ENCODE peak calls at places on chromosome 1, in five cellular contexts. One of them, this sample, is unnamed. For H3K4me1, the result is how much of the 10 kb centered on the place peaks cover.

GRCh38 chr1:192904438-192904895 is 95.6 kb downstream of the RGS2 start:
- DNase-seq in tibial nerve: no peak
- DNase-seq in body of pancreas: peak
- DNase-seq in Karpas-422: no peak
- DNase-seq in IMR-90: peak
- DNase-seq in this sample: no peak

GRCh38 chr1:48006318-48006717 is 9.1 kb upstream of the TRABD2B start:
- DNase-seq in body of pancreas: no peak
- DNase-seq in tibial nerve: no peak
- DNase-seq in IMR-90: no peak
- DNase-seq in Karpas-422: no peak
- DNase-seq in this sample: no peak

GRCh38 chr1:26887125-26887524 is 3.0 kb downstream of the GPN2 start:
- DNase-seq in body of pancreas: peak
- DNase-seq in IMR-90: peak
- DNase-seq in tibial nerve: no peak
- DNase-seq in Karpas-422: peak
- DNase-seq in this sample: no peak

GRCh38 chr1:246454655-246455054 is 52.4 kb downstream of the SMYD3 start:
- DNase-seq in Karpas-422: peak
- DNase-seq in tibial nerve: no peak
- DNase-seq in body of pancreas: no peak
- DNase-seq in IMR-90: no peak
- DNase-seq in this sample: no peak

GRCh38 chr1:91732291-91732953 is 153.5 kb downstream of the TGFBR3 start:
- DNase-seq in body of pancreas: no peak
- DNase-seq in tibial nerve: no peak
- DNase-seq in Karpas-422: no peak
- DNase-seq in IMR-90: peak
- DNase-seq in this sample: no peak

GRCh38 chr1:60130703-60131102 is 57.1 kb upstream of the C1orf87 start:
- DNase-seq in tibial nerve: no peak
- DNase-seq in body of pancreas: no peak
- DNase-seq in IMR-90: no peak
- DNase-seq in Karpas-422: no peak
- DNase-seq in this sample: no peak

GRCh38 chr1:160553778-160554177 is 25.5 kb downstream of the CD84 start:
- DNase-seq in tibial nerve: no peak
- DNase-seq in IMR-90: no peak
- DNase-seq in Karpas-422: no peak
- DNase-seq in body of pancreas: no peak
- DNase-seq in this sample: no peak

GRCh38 chr1:212791261-212791675 is 309 bp downstream of the NSL1 start:
- DNase-seq in IMR-90: peak
- DNase-seq in body of pancreas: no peak
- DNase-seq in tibial nerve: no peak
- DNase-seq in Karpas-422: no peak
- DNase-seq in this sample: peak

GRCh38 chr1:112508242-112509004 is at the start of gene WNT2B:
- DNase-seq in body of pancreas: no peak
- DNase-seq in IMR-90: no peak
- DNase-seq in Karpas-422: no peak
- DNase-seq in tibial nerve: no peak
- DNase-seq in this sample: no peak

GRCh38 chr1:208516780-208517179 is 272.6 kb upstream of the PLXNA2 start:
- DNase-seq in body of pancreas: no peak
- DNase-seq in tibial nerve: no peak
- DNase-seq in Karpas-422: no peak
- DNase-seq in IMR-90: no peak
- DNase-seq in this sample: no peak

GRCh38 chr1:247407978-247408560 is 7.9 kb upstream of the NLRP3 start:
- DNase-seq in body of pancreas: no peak
- DNase-seq in IMR-90: no peak
- DNase-seq in tibial nerve: no peak
- DNase-seq in Karpas-422: no peak
- DNase-seq in this sample: no peak

GRCh38 chr1:67711850-67712202 is 26.8 kb downstream of the GADD45A start:
- DNase-seq in body of pancreas: no peak
- DNase-seq in IMR-90: no peak
- DNase-seq in Karpas-422: no peak
- DNase-seq in tibial nerve: no peak
- DNase-seq in this sample: no peak

GRCh38 chr1:207814469-207814868 is 62.6 kb downstream of the CD46 start:
- DNase-seq in IMR-90: no peak
- DNase-seq in tibial nerve: no peak
- DNase-seq in body of pancreas: no peak
- DNase-seq in Karpas-422: no peak
- DNase-seq in this sample: no peak

GRCh38 chr1:51686450-51686849 is 69.6 kb downstream of the OSBPL9 start:
- DNase-seq in IMR-90: peak
- DNase-seq in body of pancreas: no peak
- DNase-seq in tibial nerve: no peak
- DNase-seq in Karpas-422: peak
- DNase-seq in this sample: no peak

GRCh38 chr1:180206581-180206980 is 23.5 kb upstream of the LHX4 start:
- DNase-seq in Karpas-422: no peak
- DNase-seq in tibial nerve: no peak
- DNase-seq in IMR-90: no peak
- DNase-seq in body of pancreas: no peak
- DNase-seq in this sample: peak

GRCh38 chr1:204647114-204647804 is 38.3 kb downstream of the LRRN2 start:
- DNase-seq in body of pancreas: peak
- DNase-seq in Karpas-422: no peak
- DNase-seq in IMR-90: peak
- DNase-seq in tibial nerve: no peak
- DNase-seq in this sample: no peak

GRCh38 chr1:80994934-80995333 is 805.8 kb upstream of the ADGRL2 start:
- DNase-seq in body of pancreas: no peak
- DNase-seq in IMR-90: peak
- DNase-seq in tibial nerve: no peak
- DNase-seq in Karpas-422: no peak
- DNase-seq in this sample: no peak

GRCh38 chr1:228377664-228378452 is 28.8 kb downstream of the TRIM11 start:
- DNase-seq in Karpas-422: no peak
- DNase-seq in tibial nerve: no peak
- DNase-seq in body of pancreas: peak
- DNase-seq in IMR-90: no peak
- DNase-seq in this sample: peak

GRCh38 chr1:201506573-201507567 is at the start of gene CSRP1:
- DNase-seq in tibial nerve: peak
- DNase-seq in Karpas-422: peak
- DNase-seq in body of pancreas: peak
- DNase-seq in IMR-90: peak
- DNase-seq in this sample: peak
- H3K4me1 ChIP-seq in tibial nerve: half or more
- H3K4me1 ChIP-seq in Karpas-422: half or more
- H3K4me1 ChIP-seq in body of pancreas: half or more
- H3K4me1 ChIP-seq in IMR-90: under half
- H3K4me1 ChIP-seq in this sample: under half

DNA sequence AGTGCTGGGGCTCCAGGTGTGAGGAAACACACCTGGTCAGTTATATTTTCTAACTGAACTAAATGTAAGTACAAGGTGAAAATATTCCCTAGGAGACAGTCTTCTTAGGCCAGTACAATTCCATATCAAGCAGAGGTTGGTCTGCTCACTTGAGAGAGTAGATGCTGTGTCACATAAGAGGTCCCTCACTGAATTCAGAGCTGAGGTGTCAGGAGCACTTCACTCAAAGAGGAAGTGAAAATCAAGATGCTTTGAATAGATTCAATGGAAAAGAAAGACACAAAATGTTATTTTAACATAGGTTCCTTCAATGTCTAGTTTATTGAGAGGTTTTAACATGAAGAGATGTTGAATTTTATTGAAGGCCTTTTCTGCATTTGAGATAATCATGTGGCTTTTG is 4.3 kb upstream of the FCRL3 start:
- DNase-seq in body of pancreas: no peak
- DNase-seq in IMR-90: no peak
- DNase-seq in Karpas-422: peak
- DNase-seq in tibial nerve: no peak
- DNase-seq in this sample: no peak
- H3K4me1 ChIP-seq in body of pancreas: under half
- H3K4me1 ChIP-seq in IMR-90: under half
- H3K4me1 ChIP-seq in Karpas-422: half or more
- H3K4me1 ChIP-seq in tibial nerve: under half
- H3K4me1 ChIP-seq in this sample: under half

GRCh38 chr1:21307210-21307609 is 16.9 kb upstream of the ECE1 start:
- DNase-seq in IMR-90: no peak
- DNase-seq in body of pancreas: no peak
- DNase-seq in tibial nerve: no peak
- DNase-seq in Karpas-422: no peak
- DNase-seq in this sample: no peak

GRCh38 chr1:21308330-21308729 is 18.1 kb upstream of the ECE1 start:
- DNase-seq in Karpas-422: no peak
- DNase-seq in IMR-90: no peak
- DNase-seq in tibial nerve: no peak
- DNase-seq in body of pancreas: no peak
- DNase-seq in this sample: no peak

GRCh38 chr1:21308847-21309652 is 18.8 kb upstream of the ECE1 start:
- DNase-seq in Karpas-422: no peak
- DNase-seq in tibial nerve: no peak
- DNase-seq in IMR-90: no peak
- DNase-seq in body of pancreas: peak
- DNase-seq in this sample: no peak

GRCh38 chr1:21305900-21306189 is 15.6 kb upstream of the ECE1 start:
- DNase-seq in tibial nerve: no peak
- DNase-seq in IMR-90: no peak
- DNase-seq in Karpas-422: no peak
- DNase-seq in body of pancreas: no peak
- DNase-seq in this sample: no peak

GRCh38 chr1:21307663-21308062 is 17.4 kb upstream of the ECE1 start:
- DNase-seq in Karpas-422: peak
- DNase-seq in IMR-90: no peak
- DNase-seq in tibial nerve: no peak
- DNase-seq in body of pancreas: no peak
- DNase-seq in this sample: no peak
- H3K4me1 ChIP-seq in Karpas-422: half or more
- H3K4me1 ChIP-seq in IMR-90: half or more
- H3K4me1 ChIP-seq in tibial nerve: half or more
- H3K4me1 ChIP-seq in body of pancreas: half or more
- H3K4me1 ChIP-seq in this sample: under half

DNA sequence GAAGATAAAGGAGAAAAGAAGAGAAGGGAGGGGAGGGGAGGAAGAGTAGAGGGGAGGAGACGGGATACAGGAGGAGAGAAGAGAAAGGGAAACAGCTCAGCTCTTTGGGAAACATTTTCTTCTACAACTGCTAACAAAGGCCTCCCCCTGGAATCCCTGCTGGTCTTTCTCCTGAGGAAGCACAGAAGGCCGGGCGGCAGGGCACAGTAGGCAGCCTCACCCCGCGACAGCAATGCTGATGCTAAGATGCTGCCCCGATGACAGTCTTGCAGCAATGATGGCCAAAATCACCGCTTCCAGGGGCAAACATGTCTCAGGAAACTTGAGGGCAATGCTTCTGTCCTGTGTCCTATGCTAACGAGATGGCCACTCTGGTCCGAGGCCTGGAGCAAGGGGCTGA is 5.2 kb downstream of the KIAA2013 start:
- DNase-seq in tibial nerve: no peak
- DNase-seq in body of pancreas: no peak
- DNase-seq in Karpas-422: no peak
- DNase-seq in IMR-90: no peak
- DNase-seq in this sample: no peak
- H3K4me1 ChIP-seq in tibial nerve: half or more
- H3K4me1 ChIP-seq in body of pancreas: under half
- H3K4me1 ChIP-seq in Karpas-422: under half
- H3K4me1 ChIP-seq in IMR-90: under half
- H3K4me1 ChIP-seq in this sample: under half

This sample was measured in RWPE2.